ENCODE peak calls at places on chromosome 7, in five cellular contexts. T is epithelial cell of prostate, M is Peyer's patch, O is IMR-90, B is spleen. V is an unnamed sample.
A peak's percentile ranks its signal among the peaks of the same experiment; 100 is the strongest.

GRCh38 chr7:139292821-139293220 is 48.3 kb upstream of the FMC1 start:
- DNase-seq in B (no peak), M (no peak), T (no peak), O (no peak), V (no peak)

GRCh38 chr7:2862831-2863361 is 18.8 kb upstream of the GNA12 start:
- DNase-seq in M (no peak), T (no peak), O (peak; percentile 75), B (no peak), V (no peak)

GRCh38 chr7:89133819-89134218 is 338.3 kb upstream of the TEX47 start:
- DNase-seq in O (no peak), M (no peak), B (no peak), T (no peak), V (no peak)

GRCh38 chr7:2225336-2225735 is 7.4 kb downstream of the MAD1L1 start:
- DNase-seq in M (no peak), O (no peak), B (no peak), T (peak; percentile 59), V (peak; percentile 95)

GRCh38 chr7:29626730-29627129 is 63.1 kb downstream of the PRR15 start:
- DNase-seq in B (no peak), T (no peak), O (no peak), M (no peak), V (no peak)

GRCh38 chr7:95470452-95470851 is 15.3 kb upstream of the ASB4 start:
- DNase-seq in T (no peak), M (no peak), B (no peak), O (peak; percentile 16), V (no peak)

GRCh38 chr7:47816647-47817046 is 131.6 kb downstream of the PKD1L1 start:
- DNase-seq in B (no peak), M (no peak), O (peak; percentile 69), T (no peak), V (no peak)

GRCh38 chr7:70678621-70679251 is 453.2 kb upstream of the GALNT17 start:
- DNase-seq in M (no peak), O (peak; percentile 57), T (no peak), B (no peak), V (no peak)

GRCh38 chr7:92448185-92448747 is 984 bp downstream of the GATAD1 start:
- DNase-seq in T (no peak), B (peak; percentile 79), O (peak; percentile 46), M (peak; percentile 57), V (no peak)

GRCh38 chr7:158935062-158935461 is 78.7 kb downstream of the DYNC2I1 start:
- DNase-seq in T (no peak), O (no peak), M (no peak), B (no peak), V (no peak)

GRCh38 chr7:52825611-52826010 is 209.8 kb upstream of the POM121L12 start:
- DNase-seq in M (no peak), T (no peak), B (no peak), O (no peak), V (no peak)

GRCh38 chr7:39240864-39241263 is 263.2 kb downstream of the POU6F2 start:
- DNase-seq in T (peak; percentile 1), M (no peak), O (no peak), B (no peak), V (no peak)

GRCh38 chr7:91264924-91265681 is 870 bp downstream of the FZD1 start:
- DNase-seq in M (peak; percentile 75), T (no peak), O (peak; percentile 74), B (peak; percentile 82), V (no peak)

GRCh38 chr7:1950623-1951523 is 280.8 kb downstream of the ELFN1 start:
- DNase-seq in M (peak; percentile 60), B (peak; percentile 86), O (peak; percentile 3), T (no peak), V (no peak)

GRCh38 chr7:16712916-16713315 is 40.6 kb upstream of the TSPAN13 start:
- DNase-seq in T (no peak), O (peak; percentile 67), B (no peak), M (no peak), V (no peak)

GRCh38 chr7:20786779-20787651 is at the start of gene SP8:
- DNase-seq in O (peak; percentile 11), T (no peak), M (peak; percentile 70), B (no peak), V (no peak)

GRCh38 chr7:19519443-19519977 is 189.3 kb downstream of the POLR1F start:
- DNase-seq in T (no peak), O (no peak), B (no peak), M (no peak), V (peak; percentile 4)

GRCh38 chr7:5177060-5177459 is 13.0 kb upstream of the WIPI2 start:
- DNase-seq in B (no peak), M (no peak), T (no peak), O (peak; percentile 87), V (no peak)

GRCh38 chr7:26777383-26777782 is 87.0 kb downstream of the SKAP2 start:
- DNase-seq in B (no peak), M (no peak), T (no peak), O (no peak), V (no peak)
- H3K27ac ChIP-seq in B (no peak overlapping the region), M (no peak overlapping the region), T (no peak overlapping the region), O (no peak overlapping the region), V (no peak overlapping the region)

GRCh38 chr7:10483671-10484070 is 490.0 kb upstream of the PHF14 start:
- DNase-seq in O (no peak), M (no peak), B (no peak), T (no peak), V (peak; percentile 5)
- H3K27ac ChIP-seq in O (no peak overlapping the region), M (no peak overlapping the region), B (no peak overlapping the region), T (no peak overlapping the region), V (no peak overlapping the region)

GRCh38 chr7:94301024-94301588 is 93.6 kb upstream of the COL1A2 start:
- DNase-seq in M (no peak), B (no peak), T (peak; percentile 49), O (peak; percentile 98), V (peak; percentile 32)

GRCh38 chr7:94300176-94300835 is 94.4 kb upstream of the COL1A2 start:
- DNase-seq in O (no peak), T (no peak), M (no peak), B (no peak), V (no peak)

GRCh38 chr7:94304878-94305277 is 89.8 kb upstream of the COL1A2 start:
- DNase-seq in O (no peak), M (no peak), B (no peak), T (no peak), V (no peak)

GRCh38 chr7:94305836-94306235 is 88.9 kb upstream of the COL1A2 start:
- DNase-seq in T (no peak), O (no peak), B (no peak), M (no peak), V (no peak)

DNA sequence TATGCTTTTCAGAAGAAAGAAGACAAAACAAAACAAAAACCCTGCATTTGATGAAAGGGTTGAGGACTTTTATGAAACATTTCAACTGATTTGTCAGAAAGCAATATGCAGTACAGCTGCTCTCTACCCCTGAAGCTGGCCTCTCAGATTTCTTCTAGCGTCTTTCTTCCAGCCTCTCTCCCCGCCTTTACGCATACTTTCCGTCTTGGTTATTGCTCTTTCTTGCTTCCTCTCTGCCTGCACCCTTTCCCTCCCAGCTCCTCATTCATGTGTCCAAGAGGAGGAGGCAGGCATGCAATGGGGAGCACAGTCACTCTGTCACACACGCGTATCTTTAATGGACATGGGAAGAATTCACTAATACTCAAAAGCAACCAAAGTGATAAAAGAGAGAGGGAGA is 91.0 kb upstream of the COL1A2 start:
- DNase-seq in T (no peak), O (peak; percentile 84), M (no peak), B (no peak), V (no peak)
- H3K27ac ChIP-seq in T (no peak overlapping the region), O (peak overlapping the region; percentile 91), M (no peak overlapping the region), B (peak overlapping the region; percentile 39), V (no peak overlapping the region)

GRCh38 chr7:131106681-131107342 is 220.9 kb upstream of the MKLN1 start:
- DNase-seq in M (peak; percentile 72), T (no peak), B (peak; percentile 91), O (no peak), V (no peak)

GRCh38 chr7:131105803-131106680 is 221.6 kb upstream of the MKLN1 start:
- DNase-seq in M (peak; percentile 89), T (no peak), O (peak; percentile 70), B (peak; percentile 97), V (no peak)

GRCh38 chr7:131105294-131105802 is 222.3 kb upstream of the MKLN1 start:
- DNase-seq in B (no peak), M (no peak), T (no peak), O (peak; percentile 11), V (no peak)

GRCh38 chr7:131104611-131105293 is 222.9 kb upstream of the MKLN1 start:
- DNase-seq in T (no peak), B (no peak), O (peak; percentile 28), M (no peak), V (no peak)

DNA sequence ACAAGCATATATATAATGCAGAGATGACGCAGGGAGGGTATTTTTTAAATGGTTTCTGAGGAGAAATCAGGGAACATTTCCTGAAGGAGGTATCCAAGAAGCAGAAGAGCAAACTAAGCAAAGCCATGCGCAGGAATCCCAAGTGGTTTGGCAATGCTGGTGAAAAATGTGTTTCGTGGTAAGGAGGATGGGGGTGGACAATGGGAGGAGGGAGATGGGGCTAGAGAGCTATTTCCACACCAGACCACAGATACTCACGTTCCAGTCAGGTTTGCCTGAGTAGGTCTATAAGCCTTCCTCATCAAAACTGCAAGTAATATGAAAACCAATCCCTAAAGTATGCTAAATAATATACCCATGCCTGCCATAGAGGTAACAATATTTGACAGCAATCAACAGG is 223.7 kb upstream of the MKLN1 start:
- DNase-seq in M (no peak), O (peak; percentile 89), B (no peak), T (no peak), V (no peak)
- H3K27ac ChIP-seq in M (no peak overlapping the region), O (no peak overlapping the region), B (peak overlapping the region; percentile 96), T (no peak overlapping the region), V (no peak overlapping the region)

GRCh38 chr7:99579956-99580777 is 17.9 kb upstream of the TMEM225B start:
- DNase-seq in B (peak; percentile 82), M (peak; percentile 56), O (peak; percentile 23), T (no peak), V (no peak)
- H3K27ac ChIP-seq in B (peak overlapping the region; percentile 47), M (no peak overlapping the region), O (no peak overlapping the region), T (no peak overlapping the region), V (no peak overlapping the region)

GRCh38 chr7:26157520-26158105 is 5.6 kb downstream of the NFE2L3 start:
- DNase-seq in M (no peak), T (no peak), B (no peak), O (no peak), V (no peak)
- H3K27ac ChIP-seq in M (no peak overlapping the region), T (peak overlapping the region; percentile 80), B (peak overlapping the region; percentile 69), O (no peak overlapping the region), V (peak overlapping the region; percentile 98)

DNA sequence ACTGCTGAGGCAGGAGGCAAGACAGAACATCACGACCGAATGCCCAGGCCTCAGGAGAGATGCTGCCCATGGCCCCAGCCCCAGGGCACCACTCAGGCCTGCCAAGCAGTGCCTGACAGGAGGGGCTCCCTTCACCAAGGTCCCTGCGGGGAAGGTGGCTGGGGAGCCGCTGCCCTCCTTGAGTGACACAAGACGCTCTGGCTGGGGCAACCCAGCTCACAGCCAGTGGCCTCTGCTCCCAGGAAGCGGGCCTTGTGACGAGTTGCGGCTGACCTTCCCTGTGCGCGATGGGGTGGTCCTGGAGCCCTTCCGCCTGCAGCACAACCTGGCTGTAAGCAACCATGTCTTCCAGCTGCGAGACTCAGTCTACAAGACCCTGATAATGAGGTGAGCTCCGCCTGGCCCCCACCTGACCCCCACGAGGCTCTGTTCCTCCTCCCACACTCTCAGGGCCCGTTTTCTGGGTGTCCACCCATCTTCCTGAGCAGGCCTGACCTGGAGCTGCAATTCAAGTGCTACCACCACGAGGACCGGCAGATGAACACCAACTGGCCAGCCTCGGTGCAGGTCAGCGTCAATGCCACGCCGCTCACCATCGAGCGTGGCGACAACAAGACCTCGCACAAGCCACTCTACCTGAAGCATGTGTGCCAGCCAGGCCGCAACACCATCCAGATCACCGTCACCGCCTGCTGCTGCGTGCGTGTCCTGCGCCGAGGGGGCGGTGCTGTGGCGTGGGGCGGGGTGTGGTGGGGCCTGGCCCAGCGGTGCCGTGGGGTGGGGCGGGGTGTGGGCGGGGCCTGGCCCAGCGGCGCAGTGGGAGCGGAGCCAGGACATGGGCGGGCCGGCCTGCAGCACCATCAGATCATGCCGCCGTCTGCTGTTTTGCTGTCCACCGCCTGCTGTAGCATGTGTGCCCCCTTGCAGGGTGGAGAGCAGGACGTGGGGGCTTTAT is 12.8 kb downstream of the ZMIZ2 start:
- DNase-seq in B (no peak), T (no peak), O (no peak), M (peak; percentile 90), V (no peak)
- H3K27ac ChIP-seq in B (no peak overlapping the region), T (no peak overlapping the region), O (no peak overlapping the region), M (no peak overlapping the region), V (no peak overlapping the region)

V was measured in keratinocyte.